ENCODE peak calls at places on chromosomes 7 and 10, in five cellular contexts. B, C, Y, P and F are unnamed samples.

GRCh38 chr10:131891196-131891928 is 9.4 kb upstream of the PPP2R2D start:
- DNase-seq in C (peak), P (no peak), Y (no peak), B (no peak), F (no peak)

GRCh38 chr10:14806318-14806717 is 31.5 kb downstream of the CDNF start:
- DNase-seq in B (no peak), C (no peak), Y (no peak), P (no peak), F (no peak)

GRCh38 chr7:83053965-83054364 is 108.7 kb downstream of the PCLO start:
- DNase-seq in P (no peak), C (no peak), Y (no peak), B (no peak), F (no peak)

GRCh38 chr10:6229290-6229689 is 26.6 kb downstream of the PFKFB3 start:
- DNase-seq in Y (no peak), P (no peak), C (no peak), B (no peak), F (no peak)

GRCh38 chr10:13956826-13957225 is 370.1 kb downstream of the PRPF18 start:
- DNase-seq in Y (peak), P (no peak), B (no peak), C (no peak), F (peak)

GRCh38 chr10:79418274-79418673 is 27.1 kb downstream of the ZCCHC24 start:
- DNase-seq in C (no peak), P (no peak), B (no peak), Y (no peak), F (no peak)

GRCh38 chr10:30365278-30365677 is 16.2 kb upstream of the MTPAP start:
- DNase-seq in Y (no peak), P (no peak), B (no peak), C (no peak), F (no peak)

GRCh38 chr7:156612930-156613329 is 27.6 kb upstream of the RNF32 start:
- DNase-seq in C (no peak), B (peak), Y (no peak), P (peak), F (no peak)

GRCh38 chr7:3404490-3404889 is 103.4 kb downstream of the SDK1 start:
- DNase-seq in C (peak), Y (peak), P (no peak), B (no peak), F (peak)

GRCh38 chr7:116259821-116260440 is 49.6 kb downstream of the TES start:
- DNase-seq in B (no peak), P (no peak), Y (peak), C (no peak), F (peak)

GRCh38 chr7:32206987-32207386 is 136.8 kb upstream of the PDE1C start:
- DNase-seq in P (peak), B (no peak), C (no peak), Y (peak), F (peak)

GRCh38 chr7:46993396-46993795 is 588.5 kb downstream of the TNS3 start:
- DNase-seq in B (no peak), Y (no peak), C (no peak), P (no peak), F (no peak)

GRCh38 chr10:79128241-79128922 is 59.6 kb downstream of the ZMIZ1 start:
- DNase-seq in C (no peak), Y (no peak), P (no peak), B (no peak), F (no peak)

GRCh38 chr10:9781681-9782080 is 1236.0 kb upstream of the CELF2 start:
- DNase-seq in C (no peak), Y (peak), P (no peak), B (no peak), F (peak)

GRCh38 chr10:35127289-35127891 is 744 bp downstream of the CREM start:
- DNase-seq in C (no peak), Y (peak), P (peak), B (peak), F (peak)

GRCh38 chr10:10794056-10794455 is 223.6 kb upstream of the CELF2 start:
- DNase-seq in C (no peak), B (no peak), Y (no peak), P (no peak), F (peak)

GRCh38 chr7:48299580-48300169 is 128.4 kb downstream of the ABCA13 start:
- DNase-seq in P (peak), C (no peak), Y (peak), B (peak), F (peak)

GRCh38 chr7:22302193-22302592 is 54.8 kb downstream of the RAPGEF5 start:
- DNase-seq in Y (no peak), B (no peak), P (no peak), C (no peak), F (no peak)

GRCh38 chr7:12638851-12639467 is 48.5 kb upstream of the ARL4A start:
- DNase-seq in P (no peak), Y (peak), C (no peak), B (no peak), F (no peak)

GRCh38 chr7:42175834-42176745 is 60.9 kb downstream of the GLI3 start:
- DNase-seq in Y (no peak), B (no peak), C (no peak), P (no peak), F (no peak)

GRCh38 chr10:103481974-103482531 is 3.0 kb upstream of the CALHM3 start:
- DNase-seq in P (peak), B (no peak), Y (peak), C (no peak), F (peak)

GRCh38 chr10:30538086-30538485 is 91.5 kb downstream of the LYZL2 start:
- DNase-seq in P (no peak), Y (peak), B (no peak), C (no peak), F (peak)

GRCh38 chr10:15316144-15316543 is 54.9 kb downstream of the FAM171A1 start:
- DNase-seq in C (no peak), B (no peak), Y (no peak), P (no peak), F (no peak)

GRCh38 chr7:9870674-9871073 is 1103.0 kb upstream of the PHF14 start:
- DNase-seq in P (no peak), C (no peak), Y (no peak), B (no peak), F (no peak)

GRCh38 chr10:62815373-62816111 is 624 bp downstream of the EGR2 start:
- DNase-seq in C (no peak), Y (peak), B (peak), P (peak), F (no peak)

GRCh38 chr10:30056767-30057355 is 2.5 kb downstream of the JCAD start:
- DNase-seq in B (no peak), P (no peak), C (no peak), Y (no peak), F (no peak)

GRCh38 chr7:28169166-28169713 is 11.4 kb downstream of the JAZF1 start:
- DNase-seq in C (no peak), P (no peak), Y (no peak), B (no peak), F (no peak)

GRCh38 chr10:89235073-89235798 is 16.3 kb downstream of the LIPA start:
- DNase-seq in C (no peak), B (no peak), P (no peak), Y (no peak), F (no peak)